ENCODE peak calls at places on chromosomes 2 and 18, in six cellular contexts. One of them, this sample, is unnamed. For H3K4me1, the result is how much of the 10 kb centered on the place peaks cover.

GRCh38 chr2:227147023-227147422 is 17.0 kb downstream of the COL4A4 start:
- DNase-seq in SK-N-SH: no peak
- DNase-seq in HepG2: no peak
- DNase-seq in HCT116: no peak
- DNase-seq in GM12878: no peak
- DNase-seq in K562: no peak
- DNase-seq in this sample: no peak

GRCh38 chr18:68722807-68723206 is 7.9 kb upstream of the TMX3 start:
- DNase-seq in GM12878: no peak
- DNase-seq in HCT116: no peak
- DNase-seq in K562: no peak
- DNase-seq in HepG2: no peak
- DNase-seq in SK-N-SH: no peak
- DNase-seq in this sample: no peak

GRCh38 chr18:21740724-21741510 is at the start of gene MIB1:
- DNase-seq in HCT116: peak
- DNase-seq in HepG2: no peak
- DNase-seq in GM12878: peak
- DNase-seq in K562: peak
- DNase-seq in SK-N-SH: peak
- DNase-seq in this sample: peak

GRCh38 chr2:85843543-85843942 is 45.2 kb downstream of the ST3GAL5 start:
- DNase-seq in HepG2: no peak
- DNase-seq in GM12878: no peak
- DNase-seq in HCT116: no peak
- DNase-seq in SK-N-SH: peak
- DNase-seq in K562: peak
- DNase-seq in this sample: peak

GRCh38 chr2:33022395-33022985 is 75.7 kb downstream of the LTBP1 start:
- DNase-seq in K562: no peak
- DNase-seq in SK-N-SH: no peak
- DNase-seq in GM12878: no peak
- DNase-seq in HepG2: no peak
- DNase-seq in HCT116: no peak
- DNase-seq in this sample: no peak

GRCh38 chr2:169348321-169349002 is 13.9 kb downstream of the LRP2 start:
- DNase-seq in K562: no peak
- DNase-seq in HCT116: no peak
- DNase-seq in GM12878: no peak
- DNase-seq in HepG2: peak
- DNase-seq in SK-N-SH: no peak
- DNase-seq in this sample: no peak

GRCh38 chr18:7333163-7333562 is 102.3 kb downstream of the LRRC30 start:
- DNase-seq in HCT116: no peak
- DNase-seq in SK-N-SH: no peak
- DNase-seq in HepG2: no peak
- DNase-seq in GM12878: no peak
- DNase-seq in K562: no peak
- DNase-seq in this sample: no peak

GRCh38 chr2:38835015-38835601 is 40.6 kb downstream of the DHX57 start:
- DNase-seq in SK-N-SH: no peak
- DNase-seq in K562: no peak
- DNase-seq in HepG2: peak
- DNase-seq in GM12878: no peak
- DNase-seq in HCT116: peak
- DNase-seq in this sample: peak

GRCh38 chr18:14964002-14964401 is 216.0 kb downstream of the ANKRD30B start:
- DNase-seq in K562: no peak
- DNase-seq in GM12878: no peak
- DNase-seq in HepG2: no peak
- DNase-seq in SK-N-SH: no peak
- DNase-seq in HCT116: no peak
- DNase-seq in this sample: no peak

GRCh38 chr2:80303006-80303741 is 1.4 kb downstream of the LRRTM1 start:
- DNase-seq in HCT116: no peak
- DNase-seq in K562: no peak
- DNase-seq in GM12878: no peak
- DNase-seq in SK-N-SH: peak
- DNase-seq in HepG2: no peak
- DNase-seq in this sample: no peak

GRCh38 chr2:25596506-25596905 is 76.9 kb downstream of the DTNB start:
- DNase-seq in K562: no peak
- DNase-seq in HCT116: no peak
- DNase-seq in HepG2: no peak
- DNase-seq in SK-N-SH: no peak
- DNase-seq in GM12878: no peak
- DNase-seq in this sample: no peak

GRCh38 chr2:12486205-12487118 is 230.3 kb upstream of the TRIB2 start:
- DNase-seq in HCT116: no peak
- DNase-seq in SK-N-SH: no peak
- DNase-seq in K562: no peak
- DNase-seq in HepG2: peak
- DNase-seq in GM12878: no peak
- DNase-seq in this sample: peak

GRCh38 chr2:106130251-106130998 is 63.7 kb downstream of the UXS1 start:
- DNase-seq in K562: no peak
- DNase-seq in HepG2: peak
- DNase-seq in HCT116: no peak
- DNase-seq in SK-N-SH: peak
- DNase-seq in GM12878: no peak
- DNase-seq in this sample: no peak

GRCh38 chr18:57466745-57467144 is 31.6 kb downstream of the ONECUT2 start:
- DNase-seq in HCT116: no peak
- DNase-seq in HepG2: no peak
- DNase-seq in SK-N-SH: no peak
- DNase-seq in GM12878: no peak
- DNase-seq in K562: no peak
- DNase-seq in this sample: no peak

GRCh38 chr18:58525517-58525916 is 103.4 kb downstream of the ALPK2 start:
- DNase-seq in SK-N-SH: no peak
- DNase-seq in K562: no peak
- DNase-seq in HCT116: no peak
- DNase-seq in GM12878: peak
- DNase-seq in HepG2: no peak
- DNase-seq in this sample: no peak

GRCh38 chr2:238039985-238040384 is 20.8 kb upstream of the SCLY start:
- DNase-seq in K562: no peak
- DNase-seq in GM12878: no peak
- DNase-seq in HepG2: no peak
- DNase-seq in HCT116: no peak
- DNase-seq in SK-N-SH: no peak
- DNase-seq in this sample: no peak

DNA sequence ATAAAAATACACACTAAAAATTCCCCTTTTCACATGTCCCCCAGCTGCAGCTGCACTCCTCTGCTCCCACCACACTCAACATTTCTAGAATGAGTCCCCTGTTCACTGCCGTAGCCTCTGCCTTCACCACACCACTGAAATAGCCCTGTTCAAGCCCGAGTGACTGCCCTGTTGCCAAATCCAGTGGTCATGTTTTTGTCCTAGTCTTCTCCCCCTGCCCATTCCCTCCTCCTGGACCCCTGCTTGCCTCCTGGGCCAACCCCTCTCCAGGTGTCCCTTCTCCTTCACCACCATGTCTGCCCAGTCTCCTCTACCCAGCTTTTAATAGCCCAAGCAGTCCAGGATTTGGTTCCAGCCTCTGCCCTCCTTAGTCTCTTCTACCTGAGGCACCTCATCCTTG is 97.1 kb upstream of the LGALSL start:
- DNase-seq in HCT116: no peak
- DNase-seq in K562: no peak
- DNase-seq in HepG2: no peak
- DNase-seq in SK-N-SH: no peak
- DNase-seq in GM12878: no peak
- DNase-seq in this sample: no peak
- H3K4me1 ChIP-seq in HCT116: under half
- H3K4me1 ChIP-seq in K562: under half
- H3K4me1 ChIP-seq in HepG2: under half
- H3K4me1 ChIP-seq in SK-N-SH: under half
- H3K4me1 ChIP-seq in GM12878: under half
- H3K4me1 ChIP-seq in this sample: under half

GRCh38 chr18:44771572-44771956 is 90.9 kb downstream of the SETBP1 start:
- DNase-seq in HepG2: no peak
- DNase-seq in HCT116: no peak
- DNase-seq in K562: no peak
- DNase-seq in GM12878: no peak
- DNase-seq in SK-N-SH: no peak
- DNase-seq in this sample: no peak

GRCh38 chr18:44770641-44771040 is 90.0 kb downstream of the SETBP1 start:
- DNase-seq in K562: no peak
- DNase-seq in GM12878: no peak
- DNase-seq in SK-N-SH: no peak
- DNase-seq in HCT116: no peak
- DNase-seq in HepG2: no peak
- DNase-seq in this sample: no peak

GRCh38 chr18:44774191-44774590 is 93.5 kb downstream of the SETBP1 start:
- DNase-seq in GM12878: no peak
- DNase-seq in HepG2: no peak
- DNase-seq in K562: no peak
- DNase-seq in SK-N-SH: no peak
- DNase-seq in HCT116: no peak
- DNase-seq in this sample: no peak

GRCh38 chr18:44773640-44774155 is 93.0 kb downstream of the SETBP1 start:
- DNase-seq in HCT116: no peak
- DNase-seq in K562: no peak
- DNase-seq in HepG2: no peak
- DNase-seq in GM12878: no peak
- DNase-seq in SK-N-SH: no peak
- DNase-seq in this sample: no peak

DNA sequence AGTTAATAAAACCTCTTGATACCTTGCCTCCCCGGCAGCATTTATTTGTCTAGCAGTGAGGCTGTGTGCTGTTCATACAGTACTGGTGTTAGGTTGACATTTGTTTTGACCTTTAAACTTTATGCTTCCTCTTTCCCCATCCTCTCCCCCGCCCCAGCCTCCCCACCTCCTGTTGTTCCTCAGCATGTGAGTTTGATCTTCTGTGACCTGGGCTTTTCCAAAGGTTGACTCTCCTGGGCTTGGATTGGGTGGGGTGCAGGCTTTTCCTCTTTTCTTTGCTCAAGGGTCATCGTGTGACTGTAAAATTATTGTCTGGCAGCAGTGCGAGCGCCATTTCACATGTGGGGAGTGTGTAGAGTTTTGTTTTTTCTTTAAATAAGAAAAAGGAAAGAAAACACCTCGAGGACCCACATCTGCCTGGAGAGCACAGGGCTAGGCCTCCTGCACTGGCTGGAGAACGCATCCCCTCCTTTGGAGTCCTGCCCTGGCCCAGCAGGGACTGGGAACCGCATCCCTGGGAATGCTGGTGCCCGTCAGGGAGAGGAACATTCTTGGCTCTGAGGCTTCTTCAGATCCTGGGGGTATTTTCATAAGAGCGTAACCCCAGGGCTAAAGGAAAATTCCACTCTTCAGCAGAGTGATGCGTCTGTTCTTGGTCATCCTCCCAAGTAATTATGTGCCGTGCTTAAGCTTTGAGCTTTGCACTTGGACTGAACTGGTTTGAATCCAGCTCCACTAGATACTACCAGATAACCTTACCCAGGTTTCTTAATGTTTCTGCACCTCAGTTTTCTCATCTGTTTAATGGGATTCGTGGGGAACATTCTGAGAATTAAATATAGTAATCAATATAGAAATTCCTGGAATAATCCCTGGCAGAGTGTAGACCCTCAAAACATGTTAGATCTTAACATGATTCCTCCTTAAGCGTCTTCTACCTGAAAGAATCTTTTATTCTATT is 91.5 kb downstream of the SETBP1 start:
- DNase-seq in SK-N-SH: no peak
- DNase-seq in GM12878: no peak
- DNase-seq in K562: no peak
- DNase-seq in HCT116: no peak
- DNase-seq in HepG2: peak
- DNase-seq in this sample: no peak
- TF ChIP-seq YY1 in SK-N-SH: no peak
- TF ChIP-seq YY1 in GM12878: no peak
- TF ChIP-seq YY1 in K562: no peak
- TF ChIP-seq YY1 in HCT116: no peak
- TF ChIP-seq YY1 in HepG2: no peak
- TF ChIP-seq YY1 in this sample: no peak

DNA sequence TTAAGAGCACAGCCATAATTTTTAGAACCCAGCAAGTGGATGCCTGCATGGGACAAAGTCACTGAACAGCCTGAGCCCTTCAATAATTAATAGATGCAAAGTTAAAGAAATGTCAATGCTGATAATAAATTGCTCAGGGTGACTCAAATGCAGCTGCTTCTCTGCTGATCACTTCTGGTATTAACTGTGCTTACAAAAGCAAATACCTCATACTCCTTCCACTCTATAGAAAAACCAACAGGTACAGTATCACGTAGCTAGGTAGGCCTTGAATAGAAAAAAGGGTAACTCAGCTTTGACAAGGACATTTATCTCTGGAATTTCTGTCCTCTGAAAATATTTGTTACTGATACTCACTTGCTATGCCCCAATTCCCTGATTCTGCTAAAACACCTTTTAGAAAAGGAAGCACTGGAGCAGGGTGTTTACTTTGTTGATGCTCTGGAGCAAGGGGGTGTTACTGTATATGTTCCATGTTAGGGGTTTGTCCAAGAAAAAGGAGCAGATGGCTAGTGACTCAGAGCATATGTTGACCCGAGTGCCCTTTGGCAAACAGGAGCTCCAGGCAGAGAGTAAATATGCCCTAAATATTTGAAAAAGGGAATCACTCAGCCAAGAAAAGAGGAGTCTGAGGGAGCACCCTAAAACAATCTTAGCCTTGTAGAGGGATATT is 59.1 kb upstream of the RTN4 start:
- DNase-seq in K562: no peak
- DNase-seq in GM12878: no peak
- DNase-seq in HCT116: no peak
- DNase-seq in SK-N-SH: no peak
- DNase-seq in HepG2: peak
- DNase-seq in this sample: no peak
- H3K4me1 ChIP-seq in K562: under half
- H3K4me1 ChIP-seq in GM12878: under half
- H3K4me1 ChIP-seq in HCT116: under half
- H3K4me1 ChIP-seq in SK-N-SH: under half
- H3K4me1 ChIP-seq in HepG2: half or more
- H3K4me1 ChIP-seq in this sample: under half

GRCh38 chr2:219119422-219120043 is 41.1 kb downstream of the NHEJ1 start:
- DNase-seq in SK-N-SH: peak
- DNase-seq in GM12878: peak
- DNase-seq in K562: peak
- DNase-seq in HepG2: peak
- DNase-seq in HCT116: peak
- DNase-seq in this sample: peak

GRCh38 chr2:219120082-219120481 is 40.5 kb downstream of the NHEJ1 start:
- DNase-seq in K562: no peak
- DNase-seq in GM12878: no peak
- DNase-seq in HepG2: no peak
- DNase-seq in SK-N-SH: no peak
- DNase-seq in HCT116: no peak
- DNase-seq in this sample: no peak

GRCh38 chr2:219112651-219113338 is 47.8 kb downstream of the NHEJ1 start:
- DNase-seq in GM12878: no peak
- DNase-seq in HepG2: no peak
- DNase-seq in SK-N-SH: no peak
- DNase-seq in HCT116: no peak
- DNase-seq in K562: no peak
- DNase-seq in this sample: no peak

GRCh38 chr2:219118504-219118903 is 42.1 kb downstream of the NHEJ1 start:
- DNase-seq in SK-N-SH: no peak
- DNase-seq in HepG2: no peak
- DNase-seq in K562: no peak
- DNase-seq in HCT116: no peak
- DNase-seq in GM12878: no peak
- DNase-seq in this sample: no peak

GRCh38 chr2:219116776-219117646 is 43.6 kb downstream of the NHEJ1 start:
- DNase-seq in K562: no peak
- DNase-seq in GM12878: no peak
- DNase-seq in HepG2: peak
- DNase-seq in HCT116: no peak
- DNase-seq in SK-N-SH: no peak
- DNase-seq in this sample: no peak
- TF ChIP-seq YY1 in K562: no peak
- TF ChIP-seq YY1 in GM12878: no peak
- TF ChIP-seq YY1 in HepG2: no peak
- TF ChIP-seq YY1 in HCT116: no peak
- TF ChIP-seq YY1 in SK-N-SH: no peak
- TF ChIP-seq YY1 in this sample: no peak

This sample was measured in NT2/D1.